ENCODE peak calls at places on chromosome 1, in seven cellular contexts. C is Calu3, R is transverse colon, M is mammary epithelial cell, U is fibroblast of mammary gland, N is HCT116, T is GM20000. G is an unnamed sample.

GRCh38 chr1:77831976-77832695 is 52.7 kb downstream of the MIGA1 start:
- DNase-seq in N (no peak), C (no peak), M (no peak), U (peak; percentile 86), T (no peak), R (no peak), G (no peak)

GRCh38 chr1:226688852-226689251 is 50.2 kb downstream of the ITPKB start:
- DNase-seq in T (no peak), R (no peak), C (no peak), U (no peak), N (no peak), M (no peak), G (no peak)

GRCh38 chr1:243748227-243748626 is 101.8 kb downstream of the AKT3 start:
- DNase-seq in C (no peak), T (no peak), R (no peak), U (no peak), N (no peak), M (no peak), G (no peak)

GRCh38 chr1:63545780-63546179 is 22.5 kb downstream of the EFCAB7 start:
- DNase-seq in R (no peak), N (no peak), U (peak; percentile 64), M (peak; percentile 49), C (no peak), T (no peak), G (no peak)

GRCh38 chr1:89762431-89762800 is 58.4 kb upstream of the LRRC8D start:
- DNase-seq in U (no peak), N (no peak), T (no peak), R (no peak), M (no peak), C (peak; percentile 6), G (no peak)

GRCh38 chr1:45493116-45493697 is 2.2 kb upstream of the TESK2 start:
- DNase-seq in T (peak; percentile 74), N (peak; percentile 43), R (peak; percentile 53), M (peak; percentile 41), C (peak; percentile 59), U (peak; percentile 54), G (no peak)

GRCh38 chr1:151540982-151541377 is 871 bp downstream of the TUFT1 start:
- DNase-seq in U (no peak), M (peak; percentile 18), C (peak; percentile 28), R (peak; percentile 48), N (no peak), T (no peak), G (no peak)

GRCh38 chr1:115642168-115643072 is 650 bp downstream of the VANGL1 start:
- DNase-seq in C (peak; percentile 57), N (no peak), U (peak; percentile 33), R (peak; percentile 69), T (peak; percentile 83), M (peak; percentile 70), G (peak; percentile 41)

GRCh38 chr1:208101661-208102431 is 142.3 kb downstream of the PLXNA2 start:
- DNase-seq in C (no peak), T (no peak), U (peak; percentile 37), M (no peak), R (peak; percentile 73), N (no peak), G (peak; percentile 48)

GRCh38 chr1:213622365-213623087 is 365.2 kb upstream of the PROX1 start:
- DNase-seq in M (peak; percentile 8), U (no peak), T (peak; percentile 13), C (no peak), R (no peak), N (no peak), G (no peak)

GRCh38 chr1:213605732-213606131 is 382.0 kb upstream of the PROX1 start:
- DNase-seq in C (no peak), M (no peak), N (no peak), U (no peak), R (no peak), T (no peak), G (no peak)

DNA sequence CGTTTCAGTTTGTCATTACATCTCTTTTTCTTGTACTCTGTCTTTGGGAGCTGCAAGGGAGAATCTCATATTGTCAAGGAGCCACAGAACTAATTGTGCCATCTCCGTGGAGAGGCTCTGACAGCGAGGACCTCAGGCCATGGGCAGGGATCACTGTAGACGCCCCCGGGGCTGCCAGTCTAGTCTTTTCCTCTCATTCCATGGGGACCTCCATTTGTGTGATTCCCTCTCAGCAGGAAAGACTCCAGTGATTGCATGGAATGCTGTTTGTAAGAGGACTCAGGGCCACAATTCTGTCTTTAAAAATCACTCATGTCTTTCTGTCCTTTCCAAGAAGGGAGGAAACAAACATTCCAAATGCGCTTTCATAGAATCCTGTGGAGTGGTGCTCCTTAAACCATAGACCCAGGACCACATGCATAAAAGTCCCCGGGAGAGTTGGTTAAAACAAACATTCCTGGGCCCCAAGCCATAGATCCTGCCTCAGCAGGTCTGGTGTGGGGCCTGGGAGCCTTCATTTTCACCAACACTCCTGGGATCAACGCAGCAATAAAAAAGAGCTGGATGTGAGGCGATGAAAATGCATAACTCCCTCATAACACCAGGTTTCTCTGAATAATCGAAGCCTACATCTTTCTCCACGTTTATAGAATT is 104.5 kb downstream of the ZP4 start:
- DNase-seq in T (no peak), U (no peak), R (no peak), N (no peak), M (no peak), C (no peak), G (no peak)
- TF ChIP-seq CTCF in T (no peak), U (no peak), R (no peak), N (no peak), M (no peak), C (no peak), G (no peak)

DNA sequence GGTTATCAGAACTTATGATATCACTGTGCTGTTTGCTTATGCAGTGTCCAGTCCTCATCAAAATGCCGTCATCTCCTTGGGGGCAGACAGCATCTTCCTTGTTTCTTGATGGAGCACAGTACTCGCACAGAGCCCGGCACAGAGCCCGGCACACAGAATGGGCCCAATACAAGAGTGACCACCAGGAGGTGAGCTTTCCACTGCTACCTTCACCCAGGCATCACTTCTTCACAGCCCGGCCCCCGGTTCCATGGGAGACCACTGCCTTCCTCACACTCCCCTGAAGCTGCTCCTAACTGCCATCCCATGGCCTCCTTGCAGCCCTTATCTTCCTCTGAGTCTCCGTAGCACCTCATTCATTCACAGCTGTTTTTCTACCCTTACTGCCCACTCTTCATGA is 94.0 kb downstream of the TNR start:
- DNase-seq in T (no peak), U (no peak), M (no peak), C (no peak), N (no peak), R (no peak), G (no peak)
- TF ChIP-seq CTCF in T (no peak), U (no peak), M (no peak), C (no peak), N (no peak), R (no peak), G (no peak)

DNA sequence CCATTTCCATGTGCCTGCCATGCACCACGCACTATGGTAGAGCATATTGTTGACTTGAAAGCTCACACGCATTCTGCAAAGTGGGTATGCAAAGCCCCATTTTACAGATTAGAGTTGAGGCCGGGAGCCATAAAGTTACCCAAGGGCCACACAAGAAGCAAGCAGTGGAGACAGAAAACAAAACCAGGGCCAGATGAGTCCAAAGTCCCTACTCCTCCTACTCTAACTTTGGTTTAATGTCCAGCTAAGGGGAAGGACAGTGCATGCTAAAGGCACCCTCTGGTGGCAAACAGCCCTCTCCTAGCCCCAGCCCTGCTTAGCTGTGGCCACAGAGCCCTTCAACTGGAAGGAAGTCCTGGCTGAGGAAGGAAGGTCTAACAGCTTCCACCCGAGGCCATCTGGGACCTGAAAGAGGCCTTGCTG is 74.9 kb downstream of the SLC66A1 start:
- DNase-seq in C (no peak), U (no peak), M (no peak), T (no peak), N (no peak), R (peak; percentile 59), G (no peak)
- TF ChIP-seq CTCF in C (no peak), U (no peak), M (no peak), T (no peak), N (no peak), R (peak; percentile 35), G (no peak)

GRCh38 chr1:227803933-227804332 is 11.5 kb upstream of the PRSS38 start:
- DNase-seq in N (no peak), U (no peak), M (no peak), T (no peak), R (no peak), C (no peak), G (no peak)

GRCh38 chr1:227808566-227808965 is 6.9 kb upstream of the PRSS38 start:
- DNase-seq in U (peak; percentile 55), R (no peak), N (no peak), C (no peak), T (no peak), M (peak; percentile 37), G (no peak)

GRCh38 chr1:227809026-227809425 is 6.4 kb upstream of the PRSS38 start:
- DNase-seq in T (no peak), U (no peak), R (no peak), M (no peak), C (no peak), N (no peak), G (no peak)

GRCh38 chr1:227799756-227800155 is 15.7 kb upstream of the PRSS38 start:
- DNase-seq in T (no peak), R (no peak), C (no peak), M (no peak), N (no peak), U (no peak), G (no peak)

DNA sequence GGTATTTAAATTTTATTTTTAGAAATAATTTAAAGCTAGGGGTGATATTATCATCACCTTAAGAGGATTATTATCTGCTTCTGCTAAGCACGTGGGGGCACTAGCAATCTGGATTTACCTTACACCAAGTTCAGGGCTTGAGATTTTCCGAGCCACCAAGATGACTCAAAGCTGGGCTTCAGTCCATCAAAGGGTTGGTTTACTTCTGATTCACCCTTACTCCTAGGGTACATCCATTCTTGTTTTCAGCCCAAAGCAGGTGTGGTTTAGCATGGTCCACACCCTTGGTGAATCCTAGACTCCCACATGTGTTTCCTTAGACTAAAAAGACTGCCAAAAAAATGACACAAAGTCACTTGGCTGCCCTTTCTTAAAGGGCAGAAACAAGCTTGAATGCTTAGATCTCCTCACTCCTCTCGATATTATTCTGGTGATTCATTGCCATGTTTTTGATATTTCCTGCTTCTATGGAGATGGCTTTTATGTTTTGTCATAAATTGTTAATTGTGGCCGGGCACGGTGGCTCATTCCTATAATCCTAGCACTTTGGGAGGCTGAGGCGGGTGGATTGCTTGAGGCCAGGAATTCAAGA is 9.8 kb upstream of the PRSS38 start:
- DNase-seq in M (peak; percentile 99), C (no peak), U (peak; percentile 100), T (no peak), N (peak; percentile 96), R (no peak), G (no peak)
- TF ChIP-seq CTCF in M (peak; percentile 23), C (no peak), U (no peak), T (no peak), N (no peak), R (no peak), G (no peak)

GRCh38 chr1:143610196-143610595 is 361.6 kb downstream of the FAM72C start:
- DNase-seq in C (no peak), M (no peak), R (no peak), U (no peak), T (no peak), N (no peak), G (no peak)

GRCh38 chr1:143611159-143611558 is 360.6 kb downstream of the FAM72C start:
- DNase-seq in M (no peak), R (no peak), T (no peak), U (peak; percentile 7), N (no peak), C (no peak), G (no peak)
- TF ChIP-seq CTCF in M (no peak), R (no peak), T (no peak), U (peak; percentile 24), N (peak; percentile 52), C (no peak), G (no peak)